ENCODE peak calls at places on chromosomes 6 and 20, in seven cellular contexts. Z, B, G, P, D, Q and C are unnamed samples.

GRCh38 chr20:37901667-37902503 is 1.0 kb upstream of the VSTM2L start:
- DNase-seq in D (peak; percentile 27), G (peak; percentile 65), Q (peak; percentile 85), P (no peak), B (peak; percentile 70), Z (peak; percentile 51), C (peak; percentile 89)

GRCh38 chr6:122580731-122581130 is 29.5 kb upstream of the PKIB start:
- DNase-seq in Q (peak; percentile 39), P (no peak), G (peak; percentile 78), Z (no peak), B (no peak), D (no peak), C (no peak)

GRCh38 chr6:10487668-10488327 is 33.4 kb upstream of the GCNT2 start:
- DNase-seq in Z (no peak), G (no peak), D (no peak), Q (no peak), P (no peak), B (no peak), C (no peak)

GRCh38 chr6:14321992-14322772 is 204.6 kb downstream of the CD83 start:
- DNase-seq in Z (no peak), D (no peak), Q (no peak), P (no peak), G (peak; percentile 10), B (no peak), C (no peak)

GRCh38 chr6:142746524-142746923 is 198.5 kb downstream of the HIVEP2 start:
- DNase-seq in D (peak; percentile 41), G (no peak), Q (no peak), Z (no peak), B (peak; percentile 41), P (no peak), C (peak; percentile 39)

GRCh38 chr6:136669299-136669699 is 119.1 kb upstream of the MAP7 start:
- DNase-seq in D (peak; percentile 30), P (no peak), B (peak; percentile 94), G (peak; percentile 89), Z (no peak), Q (peak; percentile 64), C (no peak)

GRCh38 chr6:109717971-109718370 is 26.9 kb downstream of the FIG4 start:
- DNase-seq in P (no peak), Q (no peak), Z (no peak), B (no peak), G (no peak), D (no peak), C (no peak)

GRCh38 chr6:28537509-28538140 is 11.9 kb downstream of the GPX5 start:
- DNase-seq in B (peak; percentile 8), D (no peak), G (peak; percentile 47), Q (no peak), Z (peak; percentile 21), P (no peak), C (no peak)

GRCh38 chr6:134619077-134619476 is 301.2 kb upstream of the SGK1 start:
- DNase-seq in G (no peak), P (no peak), Z (no peak), D (no peak), B (no peak), Q (no peak), C (no peak)

GRCh38 chr6:42958125-42958524 is 2.4 kb upstream of the GNMT start:
- DNase-seq in Q (no peak), B (no peak), D (no peak), Z (no peak), G (no peak), P (no peak), C (no peak)
- TF ChIP-seq CTCF in Q (no peak), B (no peak), D (no peak), Z (no peak), G (no peak), P (no peak), C (no peak)

DNA sequence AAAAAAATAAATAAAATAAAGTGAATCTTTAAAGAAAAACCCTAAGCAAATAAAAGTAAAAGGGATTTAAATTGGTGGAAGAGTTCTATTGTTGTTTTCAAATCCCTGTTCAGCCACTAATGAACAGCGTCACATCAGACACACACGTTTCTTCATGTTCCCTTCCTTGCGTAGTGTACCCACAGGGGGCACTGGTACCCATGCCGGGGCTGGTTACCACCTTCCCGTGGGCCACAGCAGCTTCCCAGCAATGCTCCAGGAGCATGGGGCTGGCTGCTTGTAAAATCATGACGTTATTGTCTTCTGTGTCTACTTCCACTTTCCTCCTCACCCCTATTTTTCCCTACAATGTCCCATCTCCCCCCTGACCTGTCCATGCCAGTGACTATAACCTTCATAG is 988.7 kb downstream of the KIF16B start:
- DNase-seq in Q (no peak), B (no peak), D (no peak), G (no peak), P (no peak), Z (no peak), C (no peak)
- TF ChIP-seq CTCF in Q (no peak), B (no peak), D (no peak), G (no peak), P (no peak), Z (no peak), C (no peak)

GRCh38 chr6:7669742-7670141 is 56.2 kb upstream of the BMP6 start:
- DNase-seq in Q (no peak), G (no peak), P (no peak), B (no peak), D (no peak), Z (no peak), C (no peak)
- TF ChIP-seq CTCF in Q (no peak), G (no peak), P (no peak), B (no peak), D (no peak), Z (no peak), C (no peak)

GRCh38 chr20:41586784-41587183 is 31.4 kb downstream of the CHD6 start:
- DNase-seq in Z (no peak), Q (no peak), G (no peak), D (no peak), P (no peak), B (no peak), C (no peak)
- TF ChIP-seq CTCF in Z (no peak), Q (no peak), G (no peak), D (no peak), P (no peak), B (no peak), C (no peak)